ENCODE peak calls at places on chromosome 10, in eight cellular contexts. D is epithelial cell of esophagus, H is endothelial cell of umbilical vein, I is body of pancreas, Q is esophagus squamous epithelium, N is AG09309, C is IMR-90, B is dorsolateral prefrontal cortex. Z is an unnamed sample.

GRCh38 chr10:35000936-35001335 is 89.2 kb downstream of the CUL2 start:
- DNase-seq in D (no peak), H (no peak), I (no peak), Q (no peak), N (no peak), C (peak), B (no peak), Z (no peak)

GRCh38 chr10:110650265-110650668 is 6.1 kb downstream of the RBM20 start:
- DNase-seq in D (no peak), H (no peak), I (no peak), Q (no peak), N (no peak), C (no peak), B (no peak), Z (no peak)

GRCh38 chr10:21217107-21217506 is 308.4 kb downstream of the SKIDA1 start:
- DNase-seq in D (no peak), H (no peak), I (no peak), Q (no peak), N (no peak), C (no peak), B (no peak), Z (no peak)

GRCh38 chr10:118504044-118504944 is 91.2 kb downstream of the PRLHR start:
- DNase-seq in D (peak), H (no peak), I (no peak), Q (no peak), N (no peak), C (peak), B (no peak), Z (peak)

GRCh38 chr10:113469796-113470195 is 83.1 kb upstream of the HABP2 start:
- DNase-seq in D (no peak), H (no peak), I (no peak), Q (no peak), N (no peak), C (no peak), B (no peak), Z (no peak)

GRCh38 chr10:79097021-79097695 is 28.4 kb downstream of the ZMIZ1 start:
- DNase-seq in D (no peak), H (peak), I (no peak), Q (no peak), N (no peak), C (peak), B (no peak), Z (no peak)

GRCh38 chr10:69428138-69428537 is 11.4 kb upstream of the TACR2 start:
- DNase-seq in D (no peak), H (no peak), I (no peak), Q (no peak), N (no peak), C (no peak), B (no peak), Z (no peak)

GRCh38 chr10:50400694-50401093 is 149.4 kb upstream of the ASAH2 start:
- DNase-seq in D (no peak), H (no peak), I (no peak), Q (no peak), N (no peak), C (no peak), B (no peak), Z (no peak)

GRCh38 chr10:86219271-86219670 is 147.3 kb downstream of the GRID1 start:
- DNase-seq in D (no peak), H (no peak), I (no peak), Q (no peak), N (no peak), C (no peak), B (no peak), Z (no peak)

GRCh38 chr10:124650263-124650662 is 93.9 kb downstream of the FAM53B start:
- DNase-seq in D (no peak), H (no peak), I (no peak), Q (no peak), N (no peak), C (no peak), B (no peak), Z (no peak)
- TF ChIP-seq CTCF in D (no peak), H (no peak), I (no peak), Q (no peak), N (no peak), C (no peak), B (no peak), Z (no peak)

GRCh38 chr10:22332116-22332692 is 11.3 kb downstream of the BMI1 start:
- DNase-seq in D (no peak), H (no peak), I (no peak), Q (no peak), N (no peak), C (no peak), B (no peak), Z (no peak)
- H3K4me3 ChIP-seq in D (no peak), H (no peak), I (no peak), Q (no peak), N (no peak), C (no peak), B (no peak), Z (no peak)

GRCh38 chr10:75350791-75351190 is 50.8 kb downstream of the ZNF503 start:
- DNase-seq in D (peak), H (no peak), I (no peak), Q (no peak), N (no peak), C (peak), B (no peak), Z (peak)
- TF ChIP-seq CTCF in D (peak), H (no peak), I (no peak), Q (no peak), N (no peak), C (peak), B (no peak), Z (no peak)

GRCh38 chr10:73648252-73648651 is 7.0 kb upstream of the MYOZ1 start:
- DNase-seq in D (no peak), H (no peak), I (no peak), Q (no peak), N (no peak), C (no peak), B (peak), Z (no peak)
- H3K4me3 ChIP-seq in D (peak), H (no peak), I (peak), Q (peak), N (peak), C (no peak), B (peak), Z (peak)

DNA sequence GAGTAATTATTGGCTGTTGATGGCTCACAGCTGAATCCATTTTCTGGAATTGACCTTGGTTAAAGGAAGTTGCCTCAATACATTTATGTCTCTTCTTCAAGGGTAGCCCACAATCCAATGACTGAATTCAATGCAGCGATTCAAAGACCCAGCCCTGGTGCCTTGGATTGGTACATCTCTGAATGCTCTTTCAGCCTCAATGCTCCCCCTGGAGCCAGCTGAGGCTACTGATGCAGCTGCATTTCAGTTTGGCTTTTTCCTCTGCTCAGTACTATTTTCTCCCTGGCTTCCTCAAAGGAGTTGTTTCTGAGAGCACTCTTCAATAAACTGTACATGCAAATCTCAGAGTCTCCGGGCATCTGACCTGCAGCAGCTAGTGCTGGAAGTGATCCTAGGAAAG is 633 bp upstream of the EBLN1 start:
- DNase-seq in D (no peak), H (no peak), I (no peak), Q (no peak), N (no peak), C (no peak), B (no peak), Z (no peak)
- TF ChIP-seq CTCF in D (no peak), H (no peak), I (no peak), Q (no peak), N (no peak), C (no peak), B (no peak), Z (no peak)

GRCh38 chr10:26622891-26623290 is 74.6 kb upstream of the PDSS1 start:
- DNase-seq in D (peak), H (no peak), I (no peak), Q (no peak), N (no peak), C (no peak), B (no peak), Z (no peak)

GRCh38 chr10:26626066-26626465 is 71.4 kb upstream of the PDSS1 start:
- DNase-seq in D (no peak), H (no peak), I (no peak), Q (no peak), N (no peak), C (no peak), B (no peak), Z (no peak)

GRCh38 chr10:26621889-26622681 is 75.4 kb upstream of the PDSS1 start:
- DNase-seq in D (peak), H (no peak), I (peak), Q (peak), N (no peak), C (peak), B (no peak), Z (no peak)

GRCh38 chr10:26624017-26624416 is 73.5 kb upstream of the PDSS1 start:
- DNase-seq in D (no peak), H (no peak), I (no peak), Q (no peak), N (no peak), C (no peak), B (no peak), Z (no peak)

GRCh38 chr10:26621243-26621888 is 76.1 kb upstream of the PDSS1 start:
- DNase-seq in D (peak), H (no peak), I (no peak), Q (no peak), N (no peak), C (no peak), B (no peak), Z (no peak)
- H3K4me3 ChIP-seq in D (peak), H (no peak), I (no peak), Q (peak), N (no peak), C (no peak), B (no peak), Z (no peak)

GRCh38 chr10:95542330-95542729 is 18.8 kb downstream of the SORBS1 start:
- DNase-seq in D (no peak), H (no peak), I (no peak), Q (no peak), N (no peak), C (no peak), B (no peak), Z (no peak)
- TF ChIP-seq CTCF in D (no peak), H (no peak), I (no peak), Q (no peak), N (no peak), C (no peak), B (no peak), Z (no peak)

Z was measured in astrocyte of the cerebellum.